ENCODE peak calls at places on chromosome 19, in five cellular contexts. I, G, Q, J and T are unnamed samples.

GRCh38 chr19:51417107-51417806 is at the start of gene SIGLEC10:
- DNase-seq in I (no peak), G (peak; percentile 75), Q (no peak), J (no peak), T (peak; percentile 95)

GRCh38 chr19:16435999-16436650 is 35.6 kb downstream of the EPS15L1 start:
- DNase-seq in I (no peak), G (no peak), Q (no peak), J (no peak), T (no peak)

GRCh38 chr19:58355215-58355796 is 2.0 kb upstream of the A1BG start:
- DNase-seq in I (no peak), G (no peak), Q (no peak), J (no peak), T (no peak)

GRCh38 chr19:13461536-13461935 is 44.7 kb downstream of the CACNA1A start:
- DNase-seq in I (no peak), G (no peak), Q (no peak), J (no peak), T (no peak)

GRCh38 chr19:4310247-4311121 is 6.1 kb downstream of the FSD1 start:
- DNase-seq in I (no peak), G (no peak), Q (no peak), J (peak; percentile 94), T (no peak)

GRCh38 chr19:32166238-32166637 is 179.2 kb upstream of the ZNF507 start:
- DNase-seq in I (no peak), G (no peak), Q (no peak), J (no peak), T (no peak)

GRCh38 chr19:30608471-30608870 is 236.3 kb downstream of the ZNF536 start:
- DNase-seq in I (no peak), G (no peak), Q (no peak), J (no peak), T (no peak)

GRCh38 chr19:17216058-17216670 is 1.0 kb downstream of the USE1 start:
- DNase-seq in I (no peak), G (no peak), Q (no peak), J (no peak), T (peak; percentile 82)

GRCh38 chr19:5046339-5047039 is 77.6 kb downstream of the KDM4B start:
- DNase-seq in I (no peak), G (peak; percentile 79), Q (peak; percentile 90), J (peak; percentile 87), T (peak; percentile 64)

GRCh38 chr19:3725640-3726310 is 17.6 kb downstream of the TJP3 start:
- DNase-seq in I (no peak), G (peak; percentile 82), Q (no peak), J (no peak), T (no peak)

GRCh38 chr19:33194527-33194883 is 375 bp downstream of the LRP3 start:
- DNase-seq in I (no peak), G (no peak), Q (no peak), J (no peak), T (no peak)

GRCh38 chr19:10820173-10820572 is 15.8 kb downstream of the TMED1 start:
- DNase-seq in I (no peak), G (no peak), Q (no peak), J (no peak), T (no peak)

GRCh38 chr19:51364200-51365106 is 1.7 kb downstream of the ETFB start:
- DNase-seq in I (no peak), G (no peak), Q (no peak), J (peak; percentile 76), T (no peak)

GRCh38 chr19:47406711-47407416 is 12.5 kb downstream of the MEIS3 start:
- DNase-seq in I (no peak), G (no peak), Q (no peak), J (no peak), T (no peak)

GRCh38 chr19:643736-644135 is 4.1 kb downstream of the FGF22 start:
- DNase-seq in I (no peak), G (no peak), Q (no peak), J (no peak), T (no peak)

GRCh38 chr19:44808463-44809371 is at the start of gene BCAM:
- DNase-seq in I (no peak), G (peak; percentile 87), Q (peak; percentile 71), J (peak; percentile 65), T (peak; percentile 85)

GRCh38 chr19:11195681-11196080 is 1.7 kb downstream of the KANK2 start:
- DNase-seq in I (no peak), G (no peak), Q (no peak), J (no peak), T (no peak)

GRCh38 chr19:15456871-15457700 is 7.3 kb downstream of the RASAL3 start:
- DNase-seq in I (no peak), G (no peak), Q (no peak), J (no peak), T (no peak)

GRCh38 chr19:38734426-38735256 is 9.6 kb downstream of the CAPN12 start:
- DNase-seq in I (peak; percentile 83), G (peak; percentile 45), Q (no peak), J (no peak), T (peak; percentile 89)

GRCh38 chr19:4402171-4403004 is at the start of gene CHAF1A:
- DNase-seq in I (peak; percentile 92), G (peak; percentile 100), Q (peak; percentile 100), J (peak; percentile 99), T (peak; percentile 99)

GRCh38 chr19:9913237-9914000 is 22.9 kb downstream of the OLFM2 start:
- DNase-seq in I (no peak), G (peak; percentile 23), Q (peak; percentile 24), J (no peak), T (peak; percentile 59)

GRCh38 chr19:39403331-39404312 is 3.0 kb upstream of the ZFP36 start:
- DNase-seq in I (peak; percentile 100), G (peak; percentile 100), Q (peak; percentile 99), J (no peak), T (peak; percentile 100)

GRCh38 chr19:46724468-46724867 is 7.6 kb upstream of the PRKD2 start:
- DNase-seq in I (no peak), G (no peak), Q (no peak), J (no peak), T (no peak)

GRCh38 chr19:50967924-50968708 is 1.3 kb downstream of the KLK6 start:
- DNase-seq in I (no peak), G (no peak), Q (no peak), J (no peak), T (no peak)

GRCh38 chr19:6312018-6312417 is 21.4 kb downstream of the ACER1 start:
- DNase-seq in I (no peak), G (no peak), Q (peak; percentile 15), J (no peak), T (no peak)

GRCh38 chr19:36169084-36169760 is 17.0 kb upstream of the COX7A1 start:
- DNase-seq in I (no peak), G (no peak), Q (peak; percentile 30), J (no peak), T (no peak)

GRCh38 chr19:52190679-52191293 is 934 bp downstream of the PPP2R1A start:
- DNase-seq in I (no peak), G (no peak), Q (no peak), J (no peak), T (peak; percentile 82)

GRCh38 chr19:40519352-40520322 is 52.8 kb downstream of the SPTBN4 start:
- DNase-seq in I (no peak), G (peak; percentile 25), Q (no peak), J (no peak), T (no peak)

GRCh38 chr19:50703915-50704548 is 15.6 kb downstream of the SHANK1 start:
- DNase-seq in I (no peak), G (no peak), Q (no peak), J (peak; percentile 10), T (no peak)

DNA sequence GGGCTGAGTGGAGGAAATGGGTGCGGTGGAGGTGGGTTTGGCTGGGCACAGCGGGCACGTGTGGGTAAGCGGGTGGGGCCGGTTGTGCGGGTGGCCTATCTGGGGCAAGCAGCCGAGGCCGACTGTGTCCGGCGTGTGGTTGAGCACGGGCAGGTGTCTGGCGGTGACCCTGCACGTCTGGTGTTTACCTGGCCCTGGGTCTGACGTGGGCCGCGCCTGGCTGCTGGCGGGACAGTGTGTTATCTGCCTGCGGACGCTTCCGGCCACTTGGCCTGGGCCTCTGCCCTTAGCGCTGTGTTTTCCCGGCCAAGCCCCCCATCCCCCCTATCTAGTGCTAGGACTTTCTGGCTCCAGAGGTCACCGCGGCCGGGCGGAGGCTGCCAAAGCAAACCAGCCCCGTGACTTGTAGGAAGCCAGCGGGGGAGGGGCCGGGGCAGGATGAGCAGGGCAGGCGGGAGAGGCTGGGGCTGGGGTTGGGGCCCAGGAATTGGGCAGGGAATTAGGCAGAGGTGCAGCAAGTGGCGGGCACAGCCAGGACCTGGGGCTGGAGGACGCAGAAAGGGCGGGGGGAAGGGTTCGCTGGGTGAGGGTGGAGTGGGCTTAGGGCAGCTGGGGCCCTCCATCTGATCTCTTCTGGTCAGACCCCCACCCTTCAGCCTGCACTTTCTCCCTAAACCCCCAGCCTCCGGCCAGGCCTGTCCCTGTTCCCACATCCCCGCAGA is 534 bp upstream of the HPN start:
- DNase-seq in I (no peak), G (peak; percentile 95), Q (peak; percentile 69), J (peak; percentile 96), T (peak; percentile 92)
- TF ChIP-seq POLR2AphosphoS5 in I (no peak), G (peak; percentile 90), Q (peak; percentile 61), J (peak; percentile 82), T (peak; percentile 78)

GRCh38 chr19:1989513-1990229 is 25.8 kb downstream of the BTBD2 start:
- DNase-seq in I (no peak), G (no peak), Q (no peak), J (no peak), T (no peak)

GRCh38 chr19:1986357-1987162 is 29.0 kb downstream of the BTBD2 start:
- DNase-seq in I (no peak), G (no peak), Q (no peak), J (no peak), T (no peak)

GRCh38 chr19:1990230-1991017 is 25.1 kb downstream of the BTBD2 start:
- DNase-seq in I (no peak), G (no peak), Q (no peak), J (no peak), T (no peak)

GRCh38 chr19:1985588-1986356 is 29.7 kb downstream of the BTBD2 start:
- DNase-seq in I (no peak), G (no peak), Q (no peak), J (no peak), T (no peak)

GRCh38 chr19:1987197-1988187 is 28.0 kb downstream of the BTBD2 start:
- DNase-seq in I (no peak), G (no peak), Q (no peak), J (no peak), T (peak; percentile 71)
- TF ChIP-seq POLR2AphosphoS5 in I (no peak), G (no peak), Q (no peak), J (no peak), T (peak; percentile 31)

GRCh38 chr19:41868989-41869300 is 8.1 kb upstream of the CD79A start:
- DNase-seq in I (no peak), G (no peak), Q (no peak), J (no peak), T (no peak)

GRCh38 chr19:41869374-41869955 is 7.6 kb upstream of the CD79A start:
- DNase-seq in I (no peak), G (no peak), Q (no peak), J (no peak), T (no peak)

GRCh38 chr19:41872384-41872774 is 4.7 kb upstream of the CD79A start:
- DNase-seq in I (no peak), G (no peak), Q (no peak), J (no peak), T (no peak)

GRCh38 chr19:41871573-41872383 is 5.3 kb upstream of the CD79A start:
- DNase-seq in I (no peak), G (peak; percentile 42), Q (no peak), J (no peak), T (peak; percentile 90)

GRCh38 chr19:41870401-41870873 is 6.6 kb upstream of the CD79A start:
- DNase-seq in I (no peak), G (no peak), Q (no peak), J (no peak), T (no peak)
- TF ChIP-seq POLR2AphosphoS5 in I (no peak), G (peak; percentile 16), Q (no peak), J (peak; percentile 35), T (no peak)

GRCh38 chr19:49497790-49498106 is 1.5 kb downstream of the RPS11 start:
- DNase-seq in I (no peak), G (no peak), Q (no peak), J (no peak), T (no peak)
- TF ChIP-seq POLR2AphosphoS5 in I (no peak), G (no peak), Q (no peak), J (no peak), T (no peak)